ENCODE peak calls at places on chromosomes 3 and 15, in five cellular contexts. C is esophagus squamous epithelium; W is body of pancreas; S is aorta; U is CD8-positive, alpha-beta memory T cell. J is an unnamed sample.

GRCh38 chr15:71278989-71279756 is 163.9 kb downstream of the THSD4 start:
- DNase-seq in U (no peak), W (peak; percentile 84), S (peak; percentile 85), C (no peak), J (no peak)

GRCh38 chr3:125280966-125281365 is 68.4 kb upstream of the SLC12A8 start:
- DNase-seq in C (no peak), S (no peak), W (no peak), U (no peak), J (no peak)

GRCh38 chr15:75661041-75661778 is 13.5 kb downstream of the SNX33 start:
- DNase-seq in C (peak; percentile 24), U (no peak), S (peak; percentile 98), W (peak; percentile 61), J (peak; percentile 96)

GRCh38 chr15:90955911-90956310 is 1.2 kb downstream of the RCCD1 start:
- DNase-seq in U (no peak), C (no peak), W (peak; percentile 91), S (no peak), J (no peak)

GRCh38 chr3:174681784-174682183 is 177.3 kb upstream of the NAALADL2 start:
- DNase-seq in C (no peak), S (no peak), U (no peak), W (no peak), J (no peak)

GRCh38 chr3:46276497-46277099 is 34.3 kb downstream of the CCR3 start:
- DNase-seq in C (no peak), U (peak; percentile 87), S (no peak), W (peak; percentile 57), J (peak; percentile 79)

GRCh38 chr15:32887090-32887489 is 169.3 kb downstream of the GREM1 start:
- DNase-seq in C (no peak), U (no peak), S (no peak), W (no peak), J (no peak)

GRCh38 chr3:107392549-107393165 is 15.4 kb downstream of the CCDC54 start:
- DNase-seq in U (no peak), W (no peak), C (no peak), S (no peak), J (no peak)

GRCh38 chr3:41198526-41198925 is 779 bp upstream of the CTNNB1 start:
- DNase-seq in U (no peak), S (peak; percentile 84), C (no peak), W (peak; percentile 68), J (peak; percentile 74)

GRCh38 chr3:134236505-134236904 is 14.2 kb downstream of the RYK start:
- DNase-seq in U (no peak), W (no peak), C (no peak), S (no peak), J (no peak)

GRCh38 chr3:128770387-128770786 is 44.4 kb downstream of the RAB7A start:
- DNase-seq in C (no peak), W (no peak), U (no peak), S (no peak), J (no peak)

GRCh38 chr15:72375501-72375845 is 341 bp downstream of the HEXA start:
- DNase-seq in W (peak; percentile 75), S (no peak), C (peak; percentile 45), U (no peak), J (peak; percentile 42)

GRCh38 chr15:47870956-47871625 is 153.8 kb downstream of the SEMA6D start:
- DNase-seq in W (no peak), C (no peak), S (no peak), U (no peak), J (no peak)

GRCh38 chr3:40924559-40925058 is 274.7 kb upstream of the CTNNB1 start:
- DNase-seq in C (no peak), S (no peak), U (no peak), W (peak; percentile 39), J (peak; percentile 49)

GRCh38 chr3:136545664-136546266 is 206.4 kb downstream of the STAG1 start:
- DNase-seq in U (no peak), C (no peak), S (no peak), W (no peak), J (no peak)

GRCh38 chr3:112466041-112466440 is 33.2 kb downstream of the BTLA start:
- DNase-seq in S (no peak), U (no peak), C (no peak), W (no peak), J (no peak)

GRCh38 chr3:79406175-79406574 is 361.6 kb downstream of the ROBO1 start:
- DNase-seq in U (no peak), C (no peak), S (no peak), W (no peak), J (no peak)

GRCh38 chr3:99023590-99024192 is 122.2 kb upstream of the DCBLD2 start:
- DNase-seq in W (no peak), U (no peak), S (no peak), C (no peak), J (no peak)

DNA sequence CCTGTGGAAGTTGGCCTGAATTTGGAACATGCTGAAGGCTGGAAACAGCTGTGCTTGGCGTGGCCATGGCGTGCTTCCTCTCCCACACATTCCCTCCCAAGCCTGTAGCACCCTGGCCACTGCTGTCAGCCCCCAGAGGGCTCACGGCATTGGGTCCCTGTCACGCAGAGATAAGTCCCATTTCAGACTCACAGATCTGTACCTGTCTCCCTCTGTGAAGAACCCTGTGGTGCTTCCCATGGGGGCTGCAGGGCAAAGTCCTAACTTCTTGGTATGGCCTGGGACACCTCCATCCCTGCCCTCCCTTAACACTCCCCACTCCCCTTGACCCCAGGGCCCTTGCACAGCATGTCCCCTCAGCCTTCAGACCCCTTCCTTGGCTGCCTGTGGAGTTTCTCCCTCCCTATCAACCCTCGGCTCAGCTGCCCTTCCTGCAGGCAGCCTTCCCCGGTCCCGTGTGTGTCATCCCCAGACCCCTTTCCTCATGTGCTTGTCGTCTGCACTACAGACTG is 28.6 kb downstream of the ABTB1 start:
- DNase-seq in C (no peak), W (no peak), U (no peak), S (peak; percentile 56), J (peak; percentile 54)
- H3K4me1 ChIP-seq in C (peaks cover 14% of the 10 kb centered on the region), W (peaks cover 33% of the 10 kb centered on the region), U (no peaks in the 10 kb centered on the region), S (peaks cover 2% of the 10 kb centered on the region), J (peaks cover 38% of the 10 kb centered on the region)

GRCh38 chr3:26259166-26259565 is 363.4 kb upstream of the LRRC3B start:
- DNase-seq in U (no peak), S (no peak), W (no peak), C (no peak), J (no peak)

GRCh38 chr3:26264708-26265107 is 357.9 kb upstream of the LRRC3B start:
- DNase-seq in C (no peak), W (no peak), U (no peak), S (no peak), J (no peak)

DNA sequence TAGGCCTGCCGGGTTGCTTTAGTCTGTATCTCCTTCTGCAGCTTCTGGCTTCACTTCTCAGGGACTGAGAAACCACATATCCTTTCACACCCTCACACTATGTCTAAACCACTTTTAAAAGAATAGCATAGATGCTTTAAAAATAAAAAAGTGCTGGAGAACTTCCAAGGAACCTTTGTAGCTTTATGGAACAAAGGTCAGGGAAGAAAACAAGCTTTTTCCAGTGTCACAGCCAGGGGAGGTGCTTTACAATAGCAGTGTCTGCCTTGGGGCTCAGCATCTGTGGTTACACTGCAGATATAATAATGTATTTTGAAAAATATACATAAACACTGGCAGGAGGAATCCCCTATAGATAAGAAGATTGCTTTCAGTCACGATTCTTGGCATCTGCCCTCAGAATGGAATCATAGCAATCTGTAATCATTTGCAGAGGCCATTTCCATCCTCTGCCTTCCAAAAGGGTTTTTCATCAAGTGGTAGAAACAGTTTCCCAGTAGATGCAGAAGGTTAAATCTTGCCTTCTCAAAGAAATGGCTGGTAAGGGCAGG is 362.4 kb upstream of the LRRC3B start:
- DNase-seq in C (no peak), W (peak; percentile 6), U (no peak), S (no peak), J (no peak)
- H3K9me3 ChIP-seq in C (no peaks in the 10 kb centered on the region), W (no peaks in the 10 kb centered on the region), U (no peaks in the 10 kb centered on the region), S (no peaks in the 10 kb centered on the region), J (no peaks in the 10 kb centered on the region)

GRCh38 chr15:66772604-66772966 is 70.5 kb downstream of the SMAD6 start:
- DNase-seq in W (no peak), U (no peak), C (no peak), S (no peak), J (no peak)

GRCh38 chr15:66772967-66773873 is 71.2 kb downstream of the SMAD6 start:
- DNase-seq in S (peak; percentile 75), W (peak; percentile 81), C (no peak), U (no peak), J (peak; percentile 73)

GRCh38 chr15:66770518-66771350 is 68.7 kb downstream of the SMAD6 start:
- DNase-seq in W (no peak), U (no peak), C (no peak), S (peak; percentile 54), J (no peak)

GRCh38 chr15:66768984-66769383 is 66.9 kb downstream of the SMAD6 start:
- DNase-seq in C (no peak), W (no peak), S (peak; percentile 45), U (no peak), J (no peak)

DNA sequence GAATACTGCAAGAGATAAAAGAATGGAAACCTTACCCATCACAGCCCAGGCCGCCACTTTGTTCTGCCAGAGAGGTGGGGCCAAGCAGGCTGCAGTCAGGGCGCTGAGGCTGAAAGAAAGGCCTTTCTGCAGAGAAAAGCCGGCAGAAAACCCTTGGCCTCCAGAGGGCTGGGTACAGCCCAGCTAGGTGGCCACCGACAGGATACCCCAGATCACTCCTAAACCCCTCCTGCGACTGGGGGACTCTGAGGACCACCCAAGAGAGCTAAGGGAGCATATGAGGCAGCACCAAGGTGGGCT is 69.3 kb downstream of the SMAD6 start:
- DNase-seq in W (no peak), S (peak; percentile 61), U (no peak), C (no peak), J (no peak)
- H3K4me1 ChIP-seq in W (peaks cover 78% of the 10 kb centered on the region), S (no peaks in the 10 kb centered on the region), U (no peaks in the 10 kb centered on the region), C (no peaks in the 10 kb centered on the region), J (peaks cover 54% of the 10 kb centered on the region)

GRCh38 chr15:56869573-56869972 is 48.9 kb upstream of the TCF12 start:
- DNase-seq in S (no peak), U (no peak), C (no peak), W (peak; percentile 63), J (peak; percentile 46)
- H3K9me3 ChIP-seq in S (no peaks in the 10 kb centered on the region), U (no peaks in the 10 kb centered on the region), C (no peaks in the 10 kb centered on the region), W (no peaks in the 10 kb centered on the region), J (no peaks in the 10 kb centered on the region)

GRCh38 chr15:77398927-77399326 is 21.0 kb downstream of the PEAK1 start:
- DNase-seq in C (no peak), W (no peak), S (no peak), U (no peak), J (no peak)

GRCh38 chr15:77402740-77403379 is 17.0 kb downstream of the PEAK1 start:
- DNase-seq in U (no peak), C (no peak), S (no peak), W (no peak), J (no peak)

GRCh38 chr15:77396692-77397091 is 23.2 kb downstream of the PEAK1 start:
- DNase-seq in S (no peak), U (no peak), W (no peak), C (no peak), J (no peak)

GRCh38 chr15:77395013-77395774 is 24.7 kb downstream of the PEAK1 start:
- DNase-seq in U (no peak), C (no peak), W (no peak), S (no peak), J (no peak)

DNA sequence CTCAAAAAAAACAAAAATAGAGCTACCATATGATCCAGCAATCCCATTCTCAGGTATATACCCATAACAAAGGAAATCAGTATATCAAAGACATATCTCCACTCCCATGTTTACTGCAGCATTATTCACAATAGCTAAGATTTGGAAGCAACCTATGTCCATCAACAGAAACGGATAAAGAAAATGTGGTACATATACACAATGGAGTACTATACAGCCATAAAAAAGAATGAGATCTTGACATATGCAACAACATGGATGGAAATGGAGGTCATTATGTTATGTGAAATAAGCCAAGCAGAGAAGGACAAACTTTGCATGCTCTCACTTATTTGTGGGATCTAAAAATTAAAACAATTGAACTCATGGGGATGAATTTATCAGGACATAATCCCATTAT is 19.6 kb downstream of the PEAK1 start:
- DNase-seq in S (no peak), W (no peak), U (no peak), C (no peak), J (no peak)
- H3K4me1 ChIP-seq in S (no peaks in the 10 kb centered on the region), W (no peaks in the 10 kb centered on the region), U (no peaks in the 10 kb centered on the region), C (no peaks in the 10 kb centered on the region), J (no peaks in the 10 kb centered on the region)